ENCODE peak calls at places on chromosomes 7 and 10, in six cellular contexts. I, O, C, P, X and J are unnamed samples. For H3K9me3, the result is how much of the 10 kb centered on the place peaks cover.

GRCh38 chr7:805261-805660 is 27.0 kb upstream of the SUN1 start:
- DNase-seq in P (no peak), O (no peak), X (no peak), I (no peak), C (no peak), J (no peak)

GRCh38 chr7:44225566-44226395 is 25.0 kb downstream of the YKT6 start:
- DNase-seq in C (peak), O (no peak), X (no peak), P (no peak), I (no peak), J (no peak)

GRCh38 chr7:122902751-122903495 is 16.7 kb upstream of the CADPS2 start:
- DNase-seq in P (peak), X (no peak), O (no peak), C (no peak), I (peak), J (no peak)

GRCh38 chr7:45972629-45973312 is 51.7 kb upstream of the IGFBP3 start:
- DNase-seq in I (no peak), X (no peak), C (no peak), P (no peak), O (no peak), J (no peak)

GRCh38 chr7:75599244-75599771 is 107.2 kb downstream of the SPDYE5 start:
- DNase-seq in X (no peak), O (no peak), P (no peak), I (peak), C (no peak), J (peak)

GRCh38 chr10:74502963-74503608 is 323.3 kb upstream of the KAT6B start:
- DNase-seq in X (no peak), C (no peak), O (no peak), I (peak), P (peak), J (no peak)

GRCh38 chr7:139451638-139452037 is 31.8 kb downstream of the KLRG2 start:
- DNase-seq in O (no peak), P (peak), C (no peak), X (no peak), I (peak), J (peak)

GRCh38 chr10:49500420-49500819 is 38.5 kb downstream of the ERCC6 start:
- DNase-seq in P (no peak), C (no peak), I (no peak), X (peak), O (no peak), J (no peak)

GRCh38 chr7:1762238-1762945 is 92.3 kb downstream of the ELFN1 start:
- DNase-seq in C (no peak), P (no peak), X (no peak), O (no peak), I (no peak), J (no peak)

GRCh38 chr10:67666416-67667043 is 29.5 kb downstream of the CTNNA3 start:
- DNase-seq in I (peak), C (no peak), P (peak), X (no peak), O (no peak), J (no peak)

GRCh38 chr10:86668297-86669165 is at the start of gene LDB3:
- DNase-seq in P (peak), O (no peak), X (no peak), I (peak), C (peak), J (peak)

GRCh38 chr7:47293884-47294568 is 287.9 kb downstream of the TNS3 start:
- DNase-seq in C (no peak), P (no peak), O (no peak), I (no peak), X (no peak), J (no peak)

GRCh38 chr10:46528675-46529615 is 27.5 kb downstream of the GPRIN2 start:
- DNase-seq in I (no peak), O (peak), C (no peak), X (no peak), P (no peak), J (no peak)

GRCh38 chr7:157676456-157677255 is 339.9 kb downstream of the DNAJB6 start:
- DNase-seq in C (no peak), X (no peak), O (no peak), P (peak), I (peak), J (no peak)

GRCh38 chr10:122154034-122154732 is 116.9 kb upstream of the BTBD16 start:
- DNase-seq in P (no peak), I (no peak), X (no peak), C (no peak), O (no peak), J (no peak)

GRCh38 chr10:129870926-129871660 is 93.0 kb downstream of the EBF3 start:
- DNase-seq in I (no peak), P (no peak), C (peak), O (no peak), X (no peak), J (peak)

GRCh38 chr10:23343591-23344225 is 889 bp downstream of the C10orf67 start:
- DNase-seq in P (peak), O (peak), I (peak), X (peak), C (no peak), J (no peak)

GRCh38 chr10:69242037-69242843 is 22.1 kb downstream of the HKDC1 start:
- DNase-seq in P (no peak), O (no peak), C (no peak), I (peak), X (no peak), J (no peak)

GRCh38 chr7:112202819-112203218 is 3.4 kb downstream of the DOCK4 start:
- DNase-seq in X (no peak), C (no peak), P (peak), I (no peak), O (peak), J (no peak)

GRCh38 chr7:112204776-112205347 is 1.3 kb downstream of the DOCK4 start:
- DNase-seq in X (no peak), C (peak), P (peak), I (peak), O (no peak), J (no peak)

GRCh38 chr7:112206238-112207105 is at the start of the genes DOCK4 and ZNF277:
- DNase-seq in C (peak), P (peak), X (peak), I (peak), O (peak), J (peak)

GRCh38 chr7:112205348-112206237 is 606 bp downstream of the DOCK4 start:
- DNase-seq in C (peak), I (peak), X (peak), P (peak), O (peak), J (peak)

GRCh38 chr7:112204072-112204775 is 2.0 kb downstream of the DOCK4 start:
- DNase-seq in O (no peak), C (peak), I (no peak), X (no peak), P (peak), J (no peak)
- H3K4me3 ChIP-seq in O (peak), C (peak), I (peak), X (peak), P (peak), J (peak)

GRCh38 chr7:71972513-71972912 is 439.6 kb downstream of the CALN1 start:
- DNase-seq in C (no peak), I (no peak), X (no peak), P (no peak), O (no peak), J (no peak)
- H3K9me3 ChIP-seq in C (under half), I (under half), X (under half), P (under half), O (under half), J (under half)

GRCh38 chr10:566241-566885 is 123.1 kb downstream of the DIP2C start:
- DNase-seq in I (no peak), P (no peak), X (no peak), C (no peak), O (peak), J (no peak)

GRCh38 chr10:565676-566075 is 123.8 kb downstream of the DIP2C start:
- DNase-seq in X (no peak), O (peak), P (no peak), I (no peak), C (no peak), J (no peak)

GRCh38 chr10:567869-568268 is 121.6 kb downstream of the DIP2C start:
- DNase-seq in O (no peak), C (no peak), P (no peak), I (no peak), X (no peak), J (no peak)

GRCh38 chr10:563827-564226 is 125.6 kb downstream of the DIP2C start:
- DNase-seq in O (no peak), X (no peak), P (no peak), C (no peak), I (no peak), J (no peak)

DNA sequence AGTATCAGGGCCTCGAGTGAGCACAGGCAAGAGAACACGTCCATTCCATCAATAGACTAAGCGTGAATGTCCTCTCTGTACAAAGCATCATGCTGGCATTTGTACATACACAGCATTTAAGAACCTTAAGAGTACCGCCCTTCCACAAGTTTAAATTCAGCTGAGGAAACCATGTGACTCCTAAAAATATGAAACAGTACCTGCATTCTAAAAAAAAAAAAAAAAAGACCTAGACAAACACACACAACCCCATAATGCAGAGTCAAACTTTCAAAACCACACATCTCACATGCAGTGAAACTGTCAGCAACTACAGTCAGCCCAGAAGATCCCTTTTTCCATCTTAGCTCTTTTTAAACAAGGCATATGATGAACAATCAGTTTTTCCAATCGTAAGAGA is 124.3 kb downstream of the DIP2C start:
- DNase-seq in P (no peak), I (no peak), X (no peak), C (no peak), O (no peak), J (no peak)
- H3K4me3 ChIP-seq in P (no peak), I (no peak), X (no peak), C (no peak), O (no peak), J (no peak)

GRCh38 chr10:133009218-133009954 is 67.0 kb upstream of the CFAP46 start:
- DNase-seq in I (no peak), C (no peak), X (peak), O (peak), P (peak), J (peak)
- H3K9me3 ChIP-seq in I (under half), C (under half), X (under half), O (under half), P (under half), J (under half)

GRCh38 chr10:18298256-18298655 is 158.0 kb downstream of the CACNB2 start:
- DNase-seq in X (no peak), I (no peak), C (no peak), P (no peak), O (no peak), J (no peak)

GRCh38 chr10:18297659-18298058 is 157.4 kb downstream of the CACNB2 start:
- DNase-seq in X (no peak), C (no peak), P (no peak), O (no peak), I (no peak), J (no peak)

GRCh38 chr10:18290651-18291313 is 150.6 kb downstream of the CACNB2 start:
- DNase-seq in O (no peak), P (no peak), C (no peak), X (no peak), I (no peak), J (no peak)

GRCh38 chr10:18293536-18294510 is 153.6 kb downstream of the CACNB2 start:
- DNase-seq in P (no peak), I (no peak), C (no peak), X (no peak), O (no peak), J (no peak)

GRCh38 chr10:18294633-18295032 is 154.4 kb downstream of the CACNB2 start:
- DNase-seq in P (no peak), C (no peak), O (no peak), X (no peak), I (no peak), J (no peak)
- H3K4me3 ChIP-seq in P (no peak), C (no peak), O (no peak), X (no peak), I (no peak), J (no peak)

GRCh38 chr10:133131053-133131452 is 29.0 kb upstream of the KNDC1 start:
- DNase-seq in P (no peak), I (no peak), X (no peak), O (peak), C (no peak), J (no peak)
- H3K9me3 ChIP-seq in P (under half), I (under half), X (under half), O (under half), C (under half), J (under half)

DNA sequence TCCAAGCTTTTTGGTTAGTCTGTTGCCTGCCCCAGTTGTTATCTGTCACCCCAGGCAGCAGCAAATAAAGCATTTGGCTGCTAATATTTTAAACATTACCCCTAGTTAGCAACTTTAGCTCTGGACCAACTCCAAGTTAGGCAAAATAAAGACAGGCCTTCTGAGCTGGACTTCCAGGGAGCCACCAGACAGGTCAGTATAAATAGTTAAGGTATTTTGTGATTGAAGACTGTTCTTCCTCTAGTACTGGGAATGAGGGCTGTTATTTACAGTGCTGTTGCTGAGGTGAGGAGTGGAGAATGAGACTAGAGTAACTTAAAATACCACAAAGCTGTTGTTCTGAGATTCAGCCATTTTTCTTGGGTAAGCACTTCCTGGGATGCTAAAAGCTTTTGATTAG is 40.1 kb downstream of the ZNF518A start:
- DNase-seq in C (no peak), O (no peak), I (no peak), P (no peak), X (no peak), J (no peak)
- H3K4me3 ChIP-seq in C (no peak), O (no peak), I (no peak), P (no peak), X (no peak), J (no peak)

GRCh38 chr10:84542552-84542951 is 214.2 kb downstream of the CCSER2 start:
- DNase-seq in C (no peak), I (no peak), O (no peak), X (no peak), P (no peak), J (no peak)
- H3K9me3 ChIP-seq in C (under half), I (under half), O (under half), X (under half), P (under half), J (under half)

GRCh38 chr7:14197280-14197679 is 207.8 kb upstream of the ETV1 start:
- DNase-seq in C (peak), X (no peak), O (no peak), I (peak), P (no peak), J (no peak)

GRCh38 chr7:14195079-14195478 is 205.6 kb upstream of the ETV1 start:
- DNase-seq in P (no peak), O (no peak), X (no peak), C (no peak), I (peak), J (no peak)

GRCh38 chr7:14199336-14199735 is 209.9 kb upstream of the ETV1 start:
- DNase-seq in O (no peak), P (no peak), X (no peak), C (no peak), I (no peak), J (no peak)

GRCh38 chr7:14195896-14196295 is 206.4 kb upstream of the ETV1 start:
- DNase-seq in I (peak), C (no peak), O (no peak), X (no peak), P (no peak), J (no peak)

GRCh38 chr7:14196555-14196954 is 207.1 kb upstream of the ETV1 start:
- DNase-seq in O (no peak), X (no peak), P (peak), C (no peak), I (peak), J (no peak)
- H3K4me3 ChIP-seq in O (no peak), X (no peak), P (no peak), C (peak), I (no peak), J (no peak)